ENCODE peak calls at places on chromosomes 16 and 17, in five cellular contexts. B is A549, Y is GM12878, A is K562, H is HepG2. X is an unnamed sample. For H3K4me1, the result is how much of the 10 kb centered on the place peaks cover.

GRCh38 chr17:37488009-37488604 is 1.6 kb upstream of the DUSP14 start:
- DNase-seq in B (peak), Y (no peak), A (peak), H (peak), X (peak)

GRCh38 chr16:57367111-57367752 is 5.1 kb upstream of the CX3CL1 start:
- DNase-seq in B (no peak), Y (no peak), A (no peak), H (no peak), X (no peak)

GRCh38 chr16:53053967-53054669 is 673 bp upstream of the CHD9 start:
- DNase-seq in B (no peak), Y (no peak), A (peak), H (peak), X (no peak)

GRCh38 chr17:7133424-7133823 is 18.8 kb upstream of the ASGR2 start:
- DNase-seq in B (no peak), Y (peak), A (peak), H (peak), X (no peak)

GRCh38 chr16:81204794-81205680 is 33.5 kb upstream of the BCO1 start:
- DNase-seq in B (peak), Y (peak), A (peak), H (peak), X (peak)

GRCh38 chr17:60165976-60166375 is 16.2 kb downstream of the CA4 start:
- DNase-seq in B (no peak), Y (no peak), A (no peak), H (no peak), X (no peak)

GRCh38 chr17:7253082-7253481 is 1.1 kb downstream of the ELP5 start:
- DNase-seq in B (no peak), Y (no peak), A (no peak), H (no peak), X (no peak)

GRCh38 chr17:78736526-78737079 is 45.5 kb downstream of the CYTH1 start:
- DNase-seq in B (peak), Y (no peak), A (peak), H (no peak), X (no peak)

GRCh38 chr17:65553646-65554567 is 7.5 kb downstream of the AXIN2 start:
- DNase-seq in B (no peak), Y (no peak), A (no peak), H (no peak), X (peak)

GRCh38 chr17:60641810-60642220 is 35.8 kb upstream of the BCAS3 start:
- DNase-seq in B (peak), Y (no peak), A (peak), H (peak), X (peak)

GRCh38 chr16:50961944-50962343 is 189.1 kb downstream of the SALL1 start:
- DNase-seq in B (no peak), Y (no peak), A (no peak), H (no peak), X (no peak)

GRCh38 chr17:48244814-48245213 is 137.2 kb downstream of the SNX11 start:
- DNase-seq in B (no peak), Y (no peak), A (peak), H (no peak), X (no peak)

GRCh38 chr17:48241770-48242497 is 134.4 kb downstream of the SNX11 start:
- DNase-seq in B (no peak), Y (no peak), A (no peak), H (no peak), X (no peak)

GRCh38 chr17:48246623-48247022 is 139.1 kb downstream of the SNX11 start:
- DNase-seq in B (peak), Y (no peak), A (peak), H (no peak), X (peak)

GRCh38 chr17:48247038-48247437 is 139.5 kb downstream of the SNX11 start:
- DNase-seq in B (peak), Y (no peak), A (no peak), H (no peak), X (no peak)

DNA sequence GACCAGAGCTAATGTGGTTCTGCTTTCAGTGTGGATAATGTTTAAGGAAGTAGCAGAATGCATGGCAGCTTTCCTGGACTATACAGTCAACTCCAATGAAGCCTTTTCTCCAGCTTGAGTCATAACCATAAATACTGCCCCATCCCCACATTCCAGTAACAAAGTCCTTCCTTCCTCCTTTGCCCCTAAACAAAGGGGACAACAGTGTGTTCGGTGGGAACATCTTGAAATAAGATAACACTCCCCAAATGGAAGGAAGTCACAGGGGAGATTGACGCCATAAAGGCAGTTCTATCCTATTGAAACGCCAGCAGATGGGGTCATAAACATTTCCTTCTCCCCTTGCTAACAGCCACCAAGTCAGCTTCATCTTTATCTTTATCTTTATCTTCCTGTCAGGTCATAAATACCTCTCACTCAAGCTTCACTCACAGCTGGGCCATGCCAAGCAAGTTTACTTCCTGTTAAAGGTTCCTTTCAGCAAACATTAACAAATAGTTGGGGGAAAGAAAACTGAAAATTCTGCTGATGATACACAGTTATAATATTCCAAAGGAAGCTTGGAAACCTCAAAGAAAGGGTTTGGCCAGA is 136.7 kb downstream of the SNX11 start:
- DNase-seq in B (peak), Y (no peak), A (peak), H (no peak), X (peak)
- TF ChIP-seq SMC3 in B (no peak), Y (no peak), A (no peak), H (no peak), X (no peak)

GRCh38 chr17:29138184-29138955 is 41.8 kb downstream of the MYO18A start:
- DNase-seq in B (no peak), Y (no peak), A (no peak), H (no peak), X (peak)

GRCh38 chr17:29138991-29139682 is 41.1 kb downstream of the MYO18A start:
- DNase-seq in B (no peak), Y (no peak), A (no peak), H (no peak), X (no peak)

GRCh38 chr17:29140631-29141483 is 39.3 kb downstream of the MYO18A start:
- DNase-seq in B (no peak), Y (no peak), A (peak), H (no peak), X (peak)

GRCh38 chr17:29141484-29141835 is 38.7 kb downstream of the MYO18A start:
- DNase-seq in B (no peak), Y (no peak), A (no peak), H (no peak), X (no peak)

GRCh38 chr17:29140051-29140582 is 40.1 kb downstream of the MYO18A start:
- DNase-seq in B (no peak), Y (no peak), A (peak), H (no peak), X (peak)
- TF ChIP-seq POLR2A in B (no peak), Y (peak), A (no peak), H (no peak), X (no peak)

DNA sequence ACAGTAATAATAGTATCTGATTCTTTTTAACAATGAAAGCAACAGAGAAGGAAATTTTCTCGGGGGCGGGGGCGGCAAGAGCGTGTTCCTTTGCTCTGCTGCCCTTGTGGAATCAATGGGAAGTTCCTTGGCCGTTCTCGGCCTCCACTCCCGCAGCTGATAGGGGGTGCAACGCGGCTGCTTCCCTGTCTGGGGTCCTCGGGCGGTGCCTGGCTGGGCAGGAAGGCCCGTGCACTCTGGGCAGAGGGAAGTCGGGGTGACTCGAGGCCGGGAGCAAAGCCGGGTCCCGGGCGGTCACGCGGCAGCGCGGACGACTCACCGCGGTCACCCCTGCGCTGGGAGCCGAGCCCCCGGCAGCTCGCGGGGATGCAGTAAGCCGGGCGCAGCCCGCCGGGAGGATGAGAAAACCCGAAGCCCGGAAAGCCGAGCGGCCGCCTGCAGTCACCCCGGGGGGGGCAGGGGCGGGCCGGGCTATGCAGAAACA is 2.5 kb downstream of the TUBB3 start:
- DNase-seq in B (no peak), Y (no peak), A (no peak), H (no peak), X (no peak)
- H3K4me1 ChIP-seq in B (under half), Y (under half), A (half or more), H (under half), X (under half)

GRCh38 chr17:40563371-40564052 is 1.8 kb downstream of the CCR7 start:
- DNase-seq in B (no peak), Y (no peak), A (no peak), H (no peak), X (no peak)
- TF ChIP-seq SMC3 in B (no peak), Y (peak), A (no peak), H (no peak), X (no peak)

GRCh38 chr17:57357392-57357784 is 101.1 kb downstream of the MSI2 start:
- DNase-seq in B (no peak), Y (no peak), A (no peak), H (no peak), X (no peak)
- TF ChIP-seq POLR2A in B (no peak), Y (peak), A (no peak), H (no peak), X (no peak)

X was measured in IMR-90.